ENCODE peak calls at places on chromosomes 4 and X, in nine cellular contexts. Y is MM.1S, N is endothelial cell of umbilical vein, A is PC-9, I is GM23248, C is fibroblast of lung, B is HepG2, M is OCI-LY7, R is mesendoderm. K is an unnamed sample.

GRCh38 chr4:16240300-16240699 is 14.0 kb upstream of the TAPT1 start:
- DNase-seq in N (no peak), M (peak; percentile 43), Y (no peak), I (no peak), B (no peak), R (no peak), C (no peak), A (no peak), K (no peak)

GRCh38 chrX:14529288-14529989 is at the start of gene GLRA2:
- DNase-seq in C (peak; percentile 24), R (peak; percentile 62), M (no peak), I (peak; percentile 48), A (no peak), Y (peak; percentile 33), B (peak; percentile 1), N (no peak), K (peak; percentile 19)

GRCh38 chr4:42293967-42294822 is 103.1 kb upstream of the SHISA3 start:
- DNase-seq in B (no peak), A (no peak), M (no peak), I (no peak), N (no peak), C (no peak), R (no peak), Y (no peak), K (no peak)

GRCh38 chr4:144338148-144338547 is 197.6 kb upstream of the GYPA start:
- DNase-seq in A (no peak), Y (peak; percentile 31), B (no peak), M (peak; percentile 17), N (no peak), I (no peak), C (no peak), R (no peak), K (no peak)

GRCh38 chr4:186537843-186538521 is 17.4 kb downstream of the MTNR1A start:
- DNase-seq in N (no peak), I (no peak), B (no peak), Y (no peak), M (no peak), R (peak; percentile 69), A (no peak), C (no peak), K (no peak)

GRCh38 chrX:40102393-40103381 is 4.9 kb upstream of the BCOR start:
- DNase-seq in C (no peak), A (no peak), R (peak; percentile 44), M (no peak), I (no peak), B (no peak), N (no peak), Y (no peak), K (peak; percentile 82)

GRCh38 chr4:149264093-149264733 is 551.4 kb downstream of the IQCM start:
- DNase-seq in B (peak; percentile 50), Y (peak; percentile 56), I (peak; percentile 77), A (peak; percentile 32), C (peak; percentile 74), R (peak; percentile 73), N (peak; percentile 55), M (peak; percentile 61), K (no peak)

GRCh38 chr4:162988530-162988929 is 178.2 kb downstream of the NAF1 start:
- DNase-seq in Y (no peak), R (no peak), A (no peak), B (no peak), I (no peak), M (no peak), C (no peak), N (no peak), K (no peak)

GRCh38 chr4:88457307-88458090 is 580 bp downstream of the HERC5 start:
- DNase-seq in N (no peak), Y (peak; percentile 57), M (no peak), A (peak; percentile 35), I (peak; percentile 65), C (no peak), B (no peak), R (peak; percentile 57), K (no peak)

GRCh38 chr4:135238940-135239339 is 1037.4 kb upstream of the PABPC4L start:
- DNase-seq in C (no peak), M (no peak), R (no peak), A (no peak), Y (no peak), B (no peak), I (no peak), N (no peak), K (no peak)

GRCh38 chr4:21447320-21448055 is 501.1 kb downstream of the KCNIP4 start:
- DNase-seq in B (no peak), Y (no peak), C (no peak), I (no peak), M (no peak), N (no peak), A (no peak), R (peak; percentile 55), K (no peak)

GRCh38 chrX:155070038-155070437 is 898 bp downstream of the CMC4 start:
- DNase-seq in R (no peak), B (no peak), I (peak; percentile 24), N (no peak), A (no peak), C (no peak), M (peak; percentile 8), Y (no peak), K (no peak)

GRCh38 chr4:182449960-182450359 is 206.8 kb downstream of the TENM3 start:
- DNase-seq in N (no peak), A (no peak), R (no peak), Y (no peak), I (peak; percentile 6), M (no peak), C (peak; percentile 26), B (no peak), K (no peak)

GRCh38 chr4:182448281-182449151 is 205.3 kb downstream of the TENM3 start:
- DNase-seq in B (peak; percentile 74), I (peak; percentile 90), M (no peak), R (peak; percentile 97), C (peak; percentile 92), A (peak; percentile 57), N (peak; percentile 87), Y (peak; percentile 71), K (peak; percentile 100)

GRCh38 chr4:182443070-182443469 is 199.9 kb downstream of the TENM3 start:
- DNase-seq in I (no peak), Y (no peak), B (no peak), C (no peak), N (no peak), M (no peak), R (no peak), A (no peak), K (no peak)

GRCh38 chr4:182449186-182449880 is 206.1 kb downstream of the TENM3 start:
- DNase-seq in C (peak; percentile 48), R (peak; percentile 93), B (no peak), A (no peak), N (peak; percentile 34), M (no peak), Y (peak; percentile 9), I (no peak), K (no peak)

DNA sequence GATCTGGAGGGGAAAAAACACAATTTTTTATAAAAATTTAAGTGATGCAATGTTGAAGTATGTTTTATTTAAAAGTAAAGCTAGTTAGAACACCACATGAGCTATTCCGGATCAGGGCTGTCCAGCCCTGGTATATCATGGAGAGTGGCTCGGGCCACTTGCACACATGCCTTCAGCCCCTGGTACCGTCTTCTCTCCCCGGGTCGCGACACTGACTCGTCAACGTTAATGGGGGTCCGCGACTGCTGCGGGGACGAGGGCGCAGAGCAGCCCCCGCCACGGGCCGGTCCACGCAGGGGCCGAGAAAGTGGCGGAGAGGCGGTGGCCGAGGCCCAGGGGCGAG is 204.7 kb downstream of the TENM3 start:
- DNase-seq in C (peak; percentile 23), N (peak; percentile 7), R (no peak), I (peak; percentile 36), B (no peak), Y (no peak), M (no peak), A (no peak), K (peak; percentile 85)
- H3K79me2 ChIP-seq in C (no peaks in the 10 kb centered on the region), N (no peaks in the 10 kb centered on the region), R (peaks cover 8% of the 10 kb centered on the region), I (no peaks in the 10 kb centered on the region), B (no peaks in the 10 kb centered on the region), Y (no peaks in the 10 kb centered on the region), M (no peaks in the 10 kb centered on the region), A (no peaks in the 10 kb centered on the region), K (no peaks in the 10 kb centered on the region)

GRCh38 chr4:68344049-68344448 is 5.8 kb downstream of the YTHDC1 start:
- DNase-seq in C (no peak), A (no peak), M (no peak), N (no peak), I (no peak), B (no peak), R (no peak), Y (no peak), K (no peak)

GRCh38 chr4:68346461-68346860 is 3.4 kb downstream of the YTHDC1 start:
- DNase-seq in B (peak; percentile 49), I (peak; percentile 33), A (no peak), Y (no peak), R (no peak), M (no peak), N (no peak), C (no peak), K (no peak)

GRCh38 chr4:68338625-68339024 is 11.3 kb downstream of the YTHDC1 start:
- DNase-seq in M (no peak), C (no peak), N (no peak), B (no peak), I (no peak), R (peak; percentile 8), Y (no peak), A (no peak), K (no peak)

GRCh38 chr4:68344785-68345184 is 5.1 kb downstream of the YTHDC1 start:
- DNase-seq in A (no peak), M (no peak), C (no peak), N (no peak), Y (no peak), B (no peak), R (no peak), I (no peak), K (no peak)

GRCh38 chr4:68342139-68342538 is 7.8 kb downstream of the YTHDC1 start:
- DNase-seq in A (no peak), C (peak; percentile 64), Y (no peak), I (peak; percentile 86), R (peak; percentile 76), B (no peak), M (no peak), N (peak; percentile 37), K (no peak)
- H3K79me2 ChIP-seq in A (peaks cover 98% of the 10 kb centered on the region), C (peaks cover 93% of the 10 kb centered on the region), Y (peaks cover 100% of the 10 kb centered on the region), I (peaks cover 100% of the 10 kb centered on the region), R (peaks cover 69% of the 10 kb centered on the region), B (peaks cover 92% of the 10 kb centered on the region), M (peaks cover 100% of the 10 kb centered on the region), N (peaks cover 96% of the 10 kb centered on the region), K (peaks cover 99% of the 10 kb centered on the region)

DNA sequence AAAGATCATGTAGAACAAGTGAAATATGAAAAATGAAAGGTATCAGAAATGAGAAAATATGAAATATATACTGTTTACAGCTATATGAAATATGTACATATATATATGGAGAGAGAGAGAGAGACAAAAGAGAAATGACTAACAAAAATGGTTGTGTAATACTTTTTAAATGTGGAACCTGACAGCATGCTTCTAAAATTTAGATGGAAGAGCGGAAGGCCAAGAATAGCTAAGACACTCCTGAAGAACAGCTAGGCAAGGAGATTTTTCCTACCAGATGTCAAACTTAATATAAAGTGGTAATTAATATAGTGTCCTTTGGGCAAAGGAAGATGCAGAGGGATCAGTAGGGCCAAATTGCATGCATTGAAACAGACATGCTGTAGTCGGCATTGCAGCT is 45.2 kb downstream of the ADD1 start:
- DNase-seq in B (no peak), I (peak; percentile 40), Y (no peak), R (no peak), M (no peak), C (peak; percentile 10), A (no peak), N (no peak), K (no peak)
- H3K79me2 ChIP-seq in B (peaks cover 2% of the 10 kb centered on the region), I (peaks cover 95% of the 10 kb centered on the region), Y (no peaks in the 10 kb centered on the region), R (peaks cover 4% of the 10 kb centered on the region), M (no peaks in the 10 kb centered on the region), C (peaks cover 4% of the 10 kb centered on the region), A (no peaks in the 10 kb centered on the region), N (peaks cover 9% of the 10 kb centered on the region), K (peaks cover 59% of the 10 kb centered on the region)

GRCh38 chr4:153535735-153536494 is 69.8 kb downstream of the TMEM131L start:
- DNase-seq in C (peak; percentile 21), R (peak; percentile 62), N (peak; percentile 21), B (no peak), Y (no peak), A (no peak), I (peak; percentile 45), M (no peak), K (no peak)
- H3K79me2 ChIP-seq in C (no peaks in the 10 kb centered on the region), R (no peaks in the 10 kb centered on the region), N (no peaks in the 10 kb centered on the region), B (no peaks in the 10 kb centered on the region), Y (no peaks in the 10 kb centered on the region), A (no peaks in the 10 kb centered on the region), I (no peaks in the 10 kb centered on the region), M (peaks cover 100% of the 10 kb centered on the region), K (peaks cover 2% of the 10 kb centered on the region)

K was measured in osteoblast.